ENCODE peak calls at places on chromosomes 4 and X, in six cellular contexts. Y, K, R, X, H and O are unnamed samples.
A peak's percentile ranks its signal among the peaks of the same experiment; 100 is the strongest.

GRCh38 chrX:121851033-121851432 is 803.6 kb downstream of the GLUD2 start:
- DNase-seq in K (no peak), H (peak; percentile 2), Y (no peak), X (peak; percentile 22), R (no peak), O (no peak)

GRCh38 chr4:124415206-124415605 is 297.3 kb downstream of the ANKRD50 start:
- DNase-seq in X (peak; percentile 37), H (peak; percentile 72), R (no peak), K (no peak), Y (no peak), O (no peak)

GRCh38 chr4:143558823-143559756 is 45.6 kb downstream of the SMARCA5 start:
- DNase-seq in R (peak; percentile 86), H (peak; percentile 24), Y (peak; percentile 48), X (peak; percentile 72), K (no peak), O (no peak)

GRCh38 chr4:24690436-24690835 is 104.9 kb upstream of the SOD3 start:
- DNase-seq in K (no peak), Y (no peak), X (peak; percentile 81), H (no peak), R (no peak), O (no peak)

GRCh38 chr4:19324175-19324574 is 927.5 kb upstream of the SLIT2 start:
- DNase-seq in K (no peak), H (no peak), Y (no peak), R (no peak), X (no peak), O (no peak)

GRCh38 chrX:132025085-132025484 is 2.0 kb downstream of the STK26 start:
- DNase-seq in Y (no peak), K (no peak), X (no peak), H (no peak), R (no peak), O (no peak)

GRCh38 chr4:184937745-184938144 is 80.5 kb upstream of the HELT start:
- DNase-seq in X (no peak), R (peak; percentile 35), K (no peak), H (no peak), Y (no peak), O (no peak)

GRCh38 chr4:56641494-56642051 is 39.5 kb downstream of the HOPX start:
- DNase-seq in H (peak; percentile 81), X (peak; percentile 83), R (no peak), Y (no peak), K (no peak), O (no peak)

GRCh38 chrX:151825927-151826471 is 86.7 kb upstream of the MAGEA4 start:
- DNase-seq in Y (no peak), R (no peak), H (peak; percentile 68), X (peak; percentile 91), K (no peak), O (no peak)

GRCh38 chr4:66351761-66352160 is 681.5 kb upstream of the EPHA5 start:
- DNase-seq in Y (no peak), K (no peak), X (peak; percentile 4), R (no peak), H (no peak), O (no peak)

GRCh38 chrX:31384471-31384870 is 312.6 kb upstream of the FTHL17 start:
- DNase-seq in K (no peak), R (no peak), H (no peak), Y (no peak), X (peak; percentile 40), O (no peak)

GRCh38 chr4:13484749-13485345 is 707 bp upstream of the RAB28 start:
- DNase-seq in R (no peak), X (peak; percentile 63), K (no peak), H (peak; percentile 31), Y (no peak), O (no peak)

GRCh38 chr4:135243960-135244561 is 1042.5 kb upstream of the PABPC4L start:
- DNase-seq in H (no peak), K (no peak), X (no peak), R (no peak), Y (no peak), O (no peak)

GRCh38 chr4:12729384-12729783 is 754.8 kb downstream of the RAB28 start:
- DNase-seq in Y (no peak), H (no peak), K (no peak), X (peak; percentile 59), R (no peak), O (no peak)

GRCh38 chrX:103941201-103941975 is 21.0 kb upstream of the TMSB15B start:
- DNase-seq in R (no peak), X (peak; percentile 33), K (no peak), H (no peak), Y (no peak), O (no peak)

GRCh38 chrX:56029188-56029587 is 203.0 kb upstream of the KLF8 start:
- DNase-seq in H (no peak), Y (no peak), X (no peak), K (no peak), R (no peak), O (no peak)

GRCh38 chr4:66741081-66741480 is 804.2 kb downstream of the CENPC start:
- DNase-seq in R (no peak), Y (no peak), H (no peak), X (peak; percentile 60), K (no peak), O (no peak)

GRCh38 chr4:147599206-147599605 is 18.0 kb upstream of the TMEM184C start:
- DNase-seq in Y (no peak), R (no peak), X (peak; percentile 45), K (no peak), H (no peak), O (no peak)

GRCh38 chr4:113446019-113446418 is 315.5 kb downstream of the CAMK2D start:
- DNase-seq in H (no peak), Y (no peak), X (peak; percentile 61), R (no peak), K (no peak), O (no peak)

GRCh38 chr4:7628432-7628831 is 193.7 kb upstream of the PSAPL1 start:
- DNase-seq in X (no peak), K (no peak), H (no peak), Y (no peak), R (no peak), O (no peak)

GRCh38 chr4:18945464-18945863 is 923.9 kb upstream of the LCORL start:
- DNase-seq in Y (no peak), R (no peak), H (no peak), X (no peak), K (no peak), O (no peak)

GRCh38 chrX:103446665-103447302 is 70.4 kb downstream of the BEX3 start:
- DNase-seq in X (no peak), K (no peak), Y (no peak), H (peak; percentile 25), R (no peak), O (no peak)

GRCh38 chr4:14879643-14880042 is 122.6 kb upstream of the CPEB2 start:
- DNase-seq in Y (no peak), K (no peak), H (no peak), R (no peak), X (no peak), O (no peak)

GRCh38 chr4:145587088-145587487 is 32.1 kb upstream of the MMAA start:
- DNase-seq in Y (no peak), H (no peak), K (no peak), X (no peak), R (no peak), O (no peak)

GRCh38 chr4:6917445-6918241 is 8.0 kb downstream of the TBC1D14 start:
- DNase-seq in H (no peak), K (no peak), R (peak; percentile 69), Y (no peak), X (peak; percentile 7), O (no peak)

GRCh38 chr4:29539226-29539625 is 1180.9 kb upstream of the PCDH7 start:
- DNase-seq in Y (no peak), R (no peak), H (no peak), X (peak; percentile 63), K (no peak), O (no peak)

GRCh38 chr4:173498771-173499170 is 31.3 kb downstream of the HAND2 start:
- DNase-seq in Y (no peak), R (no peak), K (no peak), H (no peak), X (peak; percentile 49), O (no peak)

GRCh38 chr4:118282692-118283091 is 70.1 kb downstream of the PRSS12 start:
- DNase-seq in X (peak; percentile 40), K (no peak), Y (no peak), R (no peak), H (peak; percentile 76), O (no peak)